ENCODE peak calls at places on chromosomes 3 and 15, in four cellular contexts. D is H9, U is colonic mucosa, X is lower lobe of right lung. H is an unnamed sample. For H3K4me1, the result is how much of the 10 kb centered on the place peaks cover.

GRCh38 chr3:175386630-175387029 is 527.5 kb downstream of the NAALADL2 start:
- DNase-seq in D (no peak), U (no peak), X (no peak), H (no peak)

GRCh38 chr3:3707858-3708768 is 91.1 kb upstream of the LRRN1 start:
- DNase-seq in D (no peak), U (no peak), X (no peak), H (no peak)

GRCh38 chr3:160987982-160988964 is 116.9 kb downstream of the B3GALNT1 start:
- DNase-seq in D (no peak), U (no peak), X (no peak), H (no peak)

GRCh38 chr15:66023322-66023972 is 154.2 kb downstream of the RAB11A start:
- DNase-seq in D (no peak), U (no peak), X (no peak), H (no peak)

GRCh38 chr15:42218953-42219596 is 11.0 kb upstream of the VPS39 start:
- DNase-seq in D (no peak), U (no peak), X (no peak), H (no peak)

GRCh38 chr3:37262816-37263393 is 88.5 kb upstream of the LRRFIP2 start:
- DNase-seq in D (no peak), U (no peak), X (no peak), H (no peak)

GRCh38 chr15:76431936-76432335 is 95.4 kb downstream of the ISL2 start:
- DNase-seq in D (peak), U (no peak), X (no peak), H (no peak)

GRCh38 chr3:99872633-99873254 is 55.1 kb downstream of the CMSS1 start:
- DNase-seq in D (no peak), U (no peak), X (no peak), H (no peak)

GRCh38 chr3:79040701-79041100 is 727.1 kb downstream of the ROBO1 start:
- DNase-seq in D (no peak), U (no peak), X (no peak), H (no peak)

GRCh38 chr3:196039359-196039758 is 42.5 kb downstream of the TFRC start:
- DNase-seq in D (no peak), U (no peak), X (no peak), H (no peak)

GRCh38 chr15:78120523-78120922 is 10.7 kb downstream of the CIB2 start:
- DNase-seq in D (peak), U (no peak), X (no peak), H (no peak)

GRCh38 chr15:62832231-62832630 is 210.3 kb upstream of the TPM1 start:
- DNase-seq in D (no peak), U (no peak), X (no peak), H (no peak)

GRCh38 chr3:66439666-66440344 is 61.0 kb downstream of the LRIG1 start:
- DNase-seq in D (no peak), U (no peak), X (no peak), H (no peak)

GRCh38 chr3:27714101-27714526 is 8.0 kb downstream of the EOMES start:
- DNase-seq in D (peak), U (no peak), X (no peak), H (no peak)
- H3K4me1 ChIP-seq in D (under half), U (under half), X (under half), H (under half)

DNA sequence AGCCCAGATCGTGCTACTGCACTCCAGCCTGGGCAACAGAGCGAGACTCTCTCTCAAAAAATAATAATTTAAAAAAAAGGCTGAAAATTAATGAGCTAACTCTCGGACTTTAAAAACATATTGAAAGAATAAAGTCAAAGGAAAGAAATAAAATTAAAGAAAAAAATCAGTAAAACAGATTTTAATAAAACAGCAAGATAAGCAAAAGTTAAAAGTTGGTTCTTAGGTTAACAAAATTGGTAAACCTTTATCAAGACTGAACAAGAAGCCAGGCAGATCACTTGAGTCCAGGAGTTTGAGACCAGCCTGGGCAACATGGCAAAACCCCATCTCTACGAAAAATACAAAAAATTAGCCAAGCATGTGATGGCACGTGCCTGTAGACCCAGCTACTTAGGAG is 20.7 kb downstream of the TRPM7 start:
- DNase-seq in D (no peak), U (no peak), X (no peak), H (no peak)
- H3K27ac ChIP-seq in D (no peak), U (no peak), X (no peak), H (no peak)

DNA sequence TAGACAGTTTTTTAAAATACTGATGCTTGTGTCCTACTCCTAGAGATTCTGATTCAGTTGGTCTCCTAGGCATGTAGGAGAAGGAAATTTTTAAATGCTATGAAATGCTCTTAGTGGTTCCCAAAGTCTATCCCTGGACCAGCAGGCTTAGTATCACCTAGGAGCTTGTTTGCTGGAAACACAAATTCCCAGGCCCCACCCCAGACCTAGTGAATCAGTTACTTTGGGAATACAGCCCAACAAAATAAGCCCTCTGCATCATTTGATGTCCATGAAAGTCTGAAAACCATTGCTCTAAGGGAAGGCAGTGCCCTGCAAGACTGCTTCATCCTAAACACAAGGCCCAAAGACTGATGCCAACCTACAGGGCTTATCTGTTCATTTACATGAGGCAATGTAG is 36.3 kb downstream of the CCNL1 start:
- DNase-seq in D (no peak), U (peak), X (no peak), H (no peak)
- H3K4me1 ChIP-seq in D (under half), U (under half), X (under half), H (under half)

GRCh38 chr3:69869021-69869420 is 129.8 kb downstream of the MITF start:
- DNase-seq in D (no peak), U (no peak), X (no peak), H (no peak)
- H3K27ac ChIP-seq in D (no peak), U (no peak), X (no peak), H (no peak)

GRCh38 chr3:16061491-16061890 is 113.0 kb upstream of the GALNT15 start:
- DNase-seq in D (no peak), U (no peak), X (no peak), H (no peak)
- H3K4me1 ChIP-seq in D (under half), U (under half), X (under half), H (under half)